ENCODE peak calls at places on chromosomes 6 and 20, in four cellular contexts. D is NCI-H2227 treated with DMSO at 0.1 percent for 48 hours, N is GM03348, O is neural progenitor cell. G is an unnamed sample.

GRCh38 chr20:59515013-59515905 is 89.1 kb upstream of the PHACTR3 start:
- DNase-seq in D (peak), N (peak), O (peak), G (no peak)

GRCh38 chr20:62632575-62632974 is 9.7 kb upstream of the SLCO4A1 start:
- DNase-seq in D (no peak), N (no peak), O (no peak), G (no peak)

GRCh38 chr6:31834367-31834703 is 6.8 kb downstream of the HSPA1B start:
- DNase-seq in O (peak), D (no peak), N (peak), G (peak)

GRCh38 chr6:111949546-111949945 is 76.3 kb upstream of the FYN start:
- DNase-seq in O (no peak), N (no peak), D (no peak), G (no peak)

GRCh38 chr20:57759724-57760123 is 49.9 kb upstream of the PMEPA1 start:
- DNase-seq in O (peak), D (no peak), N (no peak), G (no peak)

GRCh38 chr20:40978761-40979160 is 49.9 kb upstream of the TOP1 start:
- DNase-seq in D (no peak), N (no peak), O (no peak), G (no peak)

GRCh38 chr6:160284575-160284974 is 26.0 kb upstream of the SLC22A2 start:
- DNase-seq in N (no peak), D (no peak), O (no peak), G (no peak)

GRCh38 chr6:5379647-5380242 is 118.4 kb downstream of the FARS2 start:
- DNase-seq in N (peak), D (no peak), O (peak), G (peak)

GRCh38 chr6:127581576-127581975 is 4.6 kb downstream of the C6orf58 start:
- DNase-seq in D (no peak), N (no peak), O (no peak), G (no peak)

GRCh38 chr6:108133594-108134179 is 32.1 kb upstream of the NR2E1 start:
- DNase-seq in N (peak), O (peak), D (peak), G (no peak)

GRCh38 chr6:54525731-54526130 is 217.5 kb downstream of the TINAG start:
- DNase-seq in D (no peak), N (no peak), O (no peak), G (no peak)

GRCh38 chr20:24734139-24734538 is 214.9 kb upstream of the CST7 start:
- DNase-seq in D (no peak), N (no peak), O (no peak), G (no peak)

GRCh38 chr6:9039258-9039657 is 603.9 kb upstream of the SLC35B3 start:
- DNase-seq in O (no peak), D (no peak), N (no peak), G (no peak)

GRCh38 chr6:115551510-115551909 is 509.2 kb downstream of the FRK start:
- DNase-seq in D (no peak), O (no peak), N (no peak), G (no peak)

GRCh38 chr6:113858605-113859348 is 1.6 kb downstream of the MARCKS start:
- DNase-seq in N (peak), O (peak), D (peak), G (peak)

GRCh38 chr6:55562318-55562717 is 16.7 kb downstream of the HMGCLL1 start:
- DNase-seq in N (no peak), D (no peak), O (no peak), G (no peak)

GRCh38 chr6:109348246-109348645 is 34.0 kb downstream of the CD164 start:
- DNase-seq in N (no peak), O (no peak), D (no peak), G (no peak)

GRCh38 chr20:44592366-44592765 is 10.0 kb downstream of the PKIG start:
- DNase-seq in O (no peak), N (no peak), D (no peak), G (no peak)

G was measured in GM13977.